ENCODE peak calls at places on chromosomes 3 and 15, in five cellular contexts. R is nucleus accumbens, B is adrenal gland, Y is gastrocnemius medialis, F is left ventricle myocardium inferior. G is an unnamed sample.

GRCh38 chr15:65981837-65982696 is 112.8 kb downstream of the RAB11A start:
- DNase-seq in R (peak; percentile 61), F (no peak), Y (no peak), B (no peak), G (no peak)

GRCh38 chr15:41989573-41990242 is 17.4 kb upstream of the EHD4 start:
- DNase-seq in R (peak; percentile 77), B (peak; percentile 93), Y (peak; percentile 63), F (peak; percentile 82), G (peak; percentile 89)

GRCh38 chr15:77121599-77121998 is 50.7 kb upstream of the TSPAN3 start:
- DNase-seq in F (no peak), R (no peak), Y (no peak), B (no peak), G (no peak)

GRCh38 chr3:132315851-132316250 is 1.4 kb upstream of the ACP3 start:
- DNase-seq in Y (no peak), B (no peak), F (no peak), R (no peak), G (no peak)

GRCh38 chr3:124149081-124149480 is 157.2 kb upstream of the ROPN1 start:
- DNase-seq in B (no peak), Y (no peak), F (no peak), R (no peak), G (no peak)

GRCh38 chr3:50194903-50195500 is 3.6 kb downstream of the GNAT1 start:
- DNase-seq in R (no peak), B (no peak), F (no peak), Y (no peak), G (no peak)

GRCh38 chr3:25306741-25307140 is 121.3 kb upstream of the RARB start:
- DNase-seq in B (no peak), Y (no peak), F (no peak), R (no peak), G (no peak)

GRCh38 chr3:112327371-112327951 is 5.5 kb upstream of the CD200 start:
- DNase-seq in Y (no peak), R (no peak), F (no peak), B (peak; percentile 24), G (no peak)

GRCh38 chr3:100104442-100104798 is 9.9 kb downstream of the FILIP1L start:
- DNase-seq in R (no peak), F (no peak), Y (no peak), B (no peak), G (no peak)

GRCh38 chr3:113136071-113136470 is 75.3 kb upstream of the BOC start:
- DNase-seq in B (no peak), F (no peak), R (no peak), Y (no peak), G (no peak)

GRCh38 chr3:5806192-5806591 is 618.7 kb downstream of the EDEM1 start:
- DNase-seq in R (no peak), Y (no peak), F (no peak), B (no peak), G (no peak)

GRCh38 chr3:163315786-163316185 is 1762.5 kb downstream of the SI start:
- DNase-seq in F (no peak), R (no peak), B (no peak), Y (no peak), G (no peak)

GRCh38 chr3:25420885-25421284 is 7.2 kb upstream of the RARB start:
- DNase-seq in R (no peak), B (no peak), Y (no peak), F (no peak), G (no peak)

GRCh38 chr15:43769584-43770228 is 7.1 kb downstream of the ELL3 start:
- DNase-seq in B (peak; percentile 77), F (peak; percentile 37), R (no peak), Y (no peak), G (peak; percentile 70)

GRCh38 chr3:151278223-151278622 is at the start of gene P2RY14:
- DNase-seq in Y (no peak), R (no peak), B (no peak), F (no peak), G (no peak)

GRCh38 chr15:64503640-64504039 is 43.3 kb downstream of the ZNF609 start:
- DNase-seq in B (no peak), Y (no peak), F (no peak), R (no peak), G (no peak)

GRCh38 chr3:152279474-152279873 is 10.7 kb downstream of the MBNL1 start:
- DNase-seq in F (no peak), Y (no peak), R (no peak), B (no peak), G (no peak)

GRCh38 chr3:28994161-28994905 is 286.5 kb upstream of the RBMS3 start:
- DNase-seq in R (no peak), B (no peak), F (no peak), Y (no peak), G (no peak)

GRCh38 chr3:179591313-179591712 is 13.1 kb downstream of the MRPL47 start:
- DNase-seq in B (no peak), Y (no peak), R (no peak), F (no peak), G (no peak)

GRCh38 chr3:28915711-28916481 is 365.0 kb upstream of the RBMS3 start:
- DNase-seq in B (no peak), R (no peak), F (no peak), Y (no peak), G (no peak)

GRCh38 chr3:129100274-129100673 is 21.3 kb downstream of the RAB43 start:
- DNase-seq in B (no peak), Y (no peak), R (no peak), F (no peak), G (no peak)

GRCh38 chr3:45929042-45929679 is 14.1 kb upstream of the CXCR6 start:
- DNase-seq in Y (no peak), R (peak; percentile 22), B (no peak), F (no peak), G (peak; percentile 60)

GRCh38 chr15:38690737-38691332 is 126.2 kb upstream of the RASGRP1 start:
- DNase-seq in R (peak; percentile 41), B (peak; percentile 74), Y (no peak), F (peak; percentile 17), G (no peak)

GRCh38 chr3:48440590-48440958 is 517 bp downstream of the TMA7 start:
- DNase-seq in R (no peak), F (no peak), B (no peak), Y (no peak), G (no peak)

GRCh38 chr15:75307778-75308390 is 25.2 kb downstream of the GOLGA6D start:
- DNase-seq in R (no peak), F (no peak), B (peak; percentile 54), Y (no peak), G (no peak)

GRCh38 chr3:31244929-31245817 is 287.6 kb upstream of the STT3B start:
- DNase-seq in F (no peak), B (no peak), Y (no peak), R (no peak), G (no peak)

GRCh38 chr3:176293277-176293676 is 904.0 kb downstream of the TBL1XR1 start:
- DNase-seq in R (no peak), Y (no peak), B (no peak), F (no peak), G (no peak)

GRCh38 chr3:139774570-139775302 is 97.0 kb upstream of the NMNAT3 start:
- DNase-seq in R (no peak), Y (peak; percentile 3), F (no peak), B (no peak), G (no peak)

GRCh38 chr15:84909029-84909428 is 24.6 kb downstream of the SLC28A1 start:
- DNase-seq in F (no peak), R (no peak), B (no peak), Y (no peak), G (no peak)

GRCh38 chr15:76885212-76885611 is 19.9 kb downstream of the SCAPER start:
- DNase-seq in Y (no peak), F (no peak), R (no peak), B (no peak), G (no peak)

GRCh38 chr15:42730536-42730935 is 6.4 kb downstream of the CDAN1 start:
- DNase-seq in Y (no peak), F (no peak), R (no peak), B (no peak), G (no peak)

GRCh38 chr3:15038306-15038705 is 26.8 kb downstream of the MRPS25 start:
- DNase-seq in R (no peak), F (no peak), Y (no peak), B (no peak), G (no peak)

GRCh38 chr15:45157974-45158373 is 28.2 kb downstream of the DUOX1 start:
- DNase-seq in Y (no peak), F (no peak), B (no peak), R (peak; percentile 78), G (no peak)

GRCh38 chr3:135419155-135419554 is 546.4 kb upstream of the PPP2R3A start:
- DNase-seq in R (no peak), F (no peak), Y (no peak), B (no peak), G (no peak)

GRCh38 chr3:136659253-136659652 is 92.9 kb downstream of the STAG1 start:
- DNase-seq in Y (no peak), B (peak; percentile 68), R (peak; percentile 56), F (no peak), G (no peak)

GRCh38 chr3:10700821-10701220 is 115.2 kb upstream of the SLC6A11 start:
- DNase-seq in B (no peak), Y (no peak), F (no peak), R (no peak), G (no peak)

GRCh38 chr3:78645628-78646310 is 1122.0 kb downstream of the ROBO1 start:
- DNase-seq in R (no peak), B (no peak), Y (no peak), F (no peak), G (no peak)

GRCh38 chr3:53161820-53162671 is 1.0 kb downstream of the PRKCD start:
- DNase-seq in B (no peak), F (peak; percentile 44), Y (no peak), R (peak; percentile 45), G (peak; percentile 64)

GRCh38 chr3:153443961-153444360 is 281.9 kb downstream of the RAP2B start:
- DNase-seq in F (no peak), Y (no peak), R (no peak), B (no peak), G (no peak)

G was measured in Right ventricle myocardium superior.